ENCODE peak calls at places on chromosomes 16 and 17, in six cellular contexts. R, Q, N, Y, C and Z are unnamed samples.

GRCh38 chr16:24442631-24443030 is 96.7 kb upstream of the RBBP6 start:
- DNase-seq in Y (no peak), C (no peak), N (no peak), R (no peak), Q (no peak), Z (no peak)

GRCh38 chr16:47162670-47163420 is 19.1 kb upstream of the NETO2 start:
- DNase-seq in Y (no peak), N (no peak), C (no peak), Q (no peak), R (no peak), Z (no peak)

GRCh38 chr17:58694302-58694701 is 1.9 kb downstream of the RAD51C start:
- DNase-seq in N (no peak), C (no peak), Y (no peak), Q (no peak), R (no peak), Z (no peak)

GRCh38 chr16:27226476-27226875 is 23.1 kb downstream of the KDM8 start:
- DNase-seq in N (no peak), Q (no peak), C (no peak), R (no peak), Y (no peak), Z (no peak)

GRCh38 chr16:73043828-73044493 is 4.0 kb downstream of the ZFHX3 start:
- DNase-seq in R (no peak), Q (no peak), N (no peak), Y (no peak), C (no peak), Z (no peak)

GRCh38 chr16:75323198-75323597 is 71.8 kb upstream of the BCAR1 start:
- DNase-seq in C (no peak), Y (no peak), R (no peak), N (no peak), Q (no peak), Z (no peak)

GRCh38 chr17:34542700-34543336 is 36.6 kb upstream of the TMEM132E start:
- DNase-seq in Y (no peak), Q (no peak), C (no peak), N (peak; percentile 79), R (no peak), Z (no peak)

GRCh38 chr17:61488878-61489718 is 36.9 kb downstream of the TBX4 start:
- DNase-seq in Y (peak; percentile 90), R (no peak), C (no peak), N (no peak), Q (no peak), Z (no peak)

GRCh38 chr17:2057714-2058520 is 3.0 kb downstream of the HIC1 start:
- DNase-seq in Y (no peak), R (no peak), N (no peak), C (no peak), Q (no peak), Z (no peak)

GRCh38 chr17:45361976-45362375 is 45.2 kb upstream of the MAP3K14 start:
- DNase-seq in R (no peak), Y (no peak), C (no peak), Q (no peak), N (no peak), Z (no peak)

GRCh38 chr16:66881014-66881417 is 701 bp downstream of the PDP2 start:
- DNase-seq in N (peak; percentile 40), R (no peak), C (no peak), Q (no peak), Y (no peak), Z (no peak)

GRCh38 chr17:4708436-4708835 is 2.0 kb upstream of the ARRB2 start:
- DNase-seq in N (no peak), Q (no peak), C (no peak), Y (peak; percentile 72), R (no peak), Z (no peak)

GRCh38 chr17:2022647-2023046 is 2.5 kb downstream of the RTN4RL1 start:
- DNase-seq in N (no peak), Y (no peak), Q (no peak), R (no peak), C (no peak), Z (no peak)

GRCh38 chr17:77831497-77832179 is 126.9 kb upstream of the TNRC6C start:
- DNase-seq in C (no peak), N (no peak), Y (no peak), R (no peak), Q (no peak), Z (no peak)

GRCh38 chr16:85963746-85964370 is 64.9 kb downstream of the IRF8 start:
- DNase-seq in R (no peak), Q (no peak), Y (no peak), C (no peak), N (no peak), Z (no peak)

GRCh38 chr16:10876799-10877341 is at the start of gene CIITA:
- DNase-seq in N (no peak), Q (peak; percentile 58), Y (no peak), C (no peak), R (peak; percentile 97), Z (peak; percentile 63)

GRCh38 chr16:55568151-55568693 is 1.7 kb downstream of the CAPNS2 start:
- DNase-seq in N (no peak), Q (no peak), Y (no peak), R (no peak), C (no peak), Z (no peak)

GRCh38 chr17:1206016-1206787 is 26.4 kb upstream of the ABR start:
- DNase-seq in Y (no peak), N (no peak), Q (no peak), C (no peak), R (no peak), Z (no peak)

GRCh38 chr17:77829871-77830799 is 128.4 kb upstream of the TNRC6C start:
- DNase-seq in C (no peak), R (no peak), Y (no peak), Q (no peak), N (peak; percentile 50), Z (no peak)

GRCh38 chr16:48014349-48015135 is 141.3 kb downstream of the ABCC12 start:
- DNase-seq in Q (no peak), C (no peak), R (no peak), N (no peak), Y (peak; percentile 11), Z (no peak)

GRCh38 chr17:36884495-36885160 is 52.6 kb upstream of the LHX1 start:
- DNase-seq in N (no peak), Y (no peak), R (no peak), Q (no peak), C (no peak), Z (no peak)

GRCh38 chr17:10631048-10631700 is 25.9 kb downstream of the MYH3 start:
- DNase-seq in N (peak; percentile 59), Q (peak; percentile 30), R (no peak), C (no peak), Y (no peak), Z (no peak)

GRCh38 chr17:17303010-17303846 is at the start of gene NT5M:
- DNase-seq in R (no peak), Q (peak; percentile 78), Y (peak; percentile 34), C (no peak), N (peak; percentile 86), Z (peak; percentile 83)
- TF ChIP-seq POLR2A in R (peak; percentile 70), Q (peak; percentile 50), Y (no peak), C (peak; percentile 58), N (peak; percentile 74), Z (peak; percentile 73)

DNA sequence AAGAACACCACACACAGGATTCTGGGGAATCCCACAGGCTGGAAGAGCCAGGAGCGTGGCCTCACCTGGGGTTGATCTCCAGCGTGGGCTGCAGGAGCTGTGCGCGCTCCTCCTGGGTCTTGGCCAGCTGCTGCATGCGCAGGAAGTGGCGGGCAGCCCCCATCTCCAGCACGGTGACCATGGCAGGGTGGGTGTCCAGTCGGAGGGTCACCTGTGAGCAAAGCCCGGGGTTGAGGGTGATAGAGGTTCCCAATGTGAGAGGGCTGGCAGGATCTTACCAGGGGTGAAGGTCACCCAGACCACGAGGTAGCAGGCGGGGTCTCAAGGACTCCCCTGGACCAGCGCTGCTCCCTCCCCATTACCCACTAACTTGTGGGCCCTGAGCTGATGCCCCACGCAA is 7.4 kb downstream of the DNASE1 start:
- DNase-seq in C (no peak), R (no peak), N (no peak), Q (no peak), Y (no peak), Z (no peak)
- TF ChIP-seq POLR2AphosphoS5 in C (peak; percentile 15), R (no peak), N (no peak), Q (no peak), Y (no peak), Z (no peak)

DNA sequence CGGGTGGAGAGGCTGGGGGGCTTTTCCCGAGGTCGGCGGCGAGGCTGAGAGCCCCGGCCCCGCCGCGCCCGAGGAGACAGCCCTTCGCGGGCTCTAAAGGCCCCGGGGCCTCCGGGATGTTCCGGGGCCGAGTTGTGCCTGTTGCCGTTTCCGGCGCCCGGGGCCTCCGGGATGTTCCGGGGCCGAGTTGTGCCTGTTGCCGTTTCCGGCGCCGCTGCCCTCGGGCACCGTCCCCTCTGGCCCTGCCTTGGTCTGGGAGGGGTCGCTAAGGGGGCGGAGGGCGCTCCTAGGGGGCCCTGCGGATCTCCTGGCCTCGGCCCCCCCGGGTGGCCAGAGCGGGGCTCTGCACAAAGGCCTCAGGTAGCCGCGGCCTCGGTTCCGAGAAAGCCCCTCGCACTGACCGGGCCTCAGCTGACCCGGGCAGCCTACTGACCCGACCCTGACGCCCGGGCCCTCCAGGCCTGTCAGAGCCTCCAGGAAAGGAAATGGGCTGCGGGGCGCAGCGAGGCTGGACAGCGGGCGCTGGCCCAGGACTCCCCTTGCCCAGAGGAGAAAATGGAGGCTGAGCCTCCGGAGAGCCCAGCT is 24.2 kb downstream of the ACTG1 start:
- DNase-seq in N (peak; percentile 57), Q (no peak), R (no peak), C (no peak), Y (no peak), Z (no peak)
- TF ChIP-seq TAF1 in N (no peak), Q (no peak), R (no peak), C (no peak), Y (no peak), Z (no peak)

DNA sequence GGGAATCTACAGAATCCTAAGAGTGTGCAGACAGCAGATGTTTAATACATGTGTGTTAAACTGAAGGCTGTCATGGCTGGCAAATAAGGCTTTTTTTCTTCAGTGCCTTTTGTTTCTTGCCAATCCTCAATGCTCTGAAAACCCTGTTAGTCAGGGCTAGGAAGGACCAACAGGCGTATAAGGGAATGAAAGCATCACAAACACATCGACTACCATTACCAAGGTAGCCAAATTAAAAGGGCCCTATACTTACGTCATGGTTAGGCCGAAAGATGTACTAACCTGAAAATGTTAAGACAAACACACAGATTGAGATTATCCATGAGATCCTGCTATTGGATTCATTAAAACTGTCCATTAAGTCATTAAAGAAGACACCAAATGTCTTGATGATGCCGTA is 13.1 kb downstream of the SLC16A6 start:
- DNase-seq in C (no peak), R (no peak), Q (no peak), N (no peak), Y (no peak), Z (no peak)
- TF ChIP-seq POLR2A in C (no peak), R (no peak), Q (no peak), N (no peak), Y (no peak), Z (no peak)